ENCODE peak calls at places on chromosomes 5 and 9, in six cellular contexts. M, K, R, Y, W and C are unnamed samples.

GRCh38 chr5:21397693-21398092 is 1409.7 kb upstream of the CDH18 start:
- DNase-seq in Y (no peak), W (no peak), K (no peak), M (no peak), R (no peak), C (no peak)

GRCh38 chr5:95808686-95809413 is 13.7 kb downstream of the GLRX start:
- DNase-seq in R (no peak), K (peak), W (peak), M (peak), Y (peak), C (no peak)

GRCh38 chr9:18437315-18438200 is 36.4 kb upstream of the ADAMTSL1 start:
- DNase-seq in K (peak), Y (no peak), R (no peak), M (no peak), W (peak), C (no peak)

GRCh38 chr5:73256462-73257260 is 83.7 kb downstream of the TMEM174 start:
- DNase-seq in K (peak), R (no peak), W (peak), Y (no peak), M (no peak), C (no peak)

GRCh38 chr9:115262952-115263351 is 145.0 kb upstream of the TNC start:
- DNase-seq in W (no peak), Y (no peak), M (no peak), R (peak), K (peak), C (no peak)

GRCh38 chr5:32027093-32027716 is 146.9 kb downstream of the GOLPH3 start:
- DNase-seq in W (no peak), R (no peak), M (no peak), Y (no peak), K (peak), C (no peak)

GRCh38 chr9:131801811-131802210 is 61.9 kb upstream of the RAPGEF1 start:
- DNase-seq in R (no peak), W (no peak), M (no peak), Y (no peak), K (no peak), C (no peak)

GRCh38 chr9:69392826-69393225 is 67.8 kb downstream of the ENTREP1 start:
- DNase-seq in W (no peak), Y (no peak), K (no peak), R (no peak), M (no peak), C (no peak)

GRCh38 chr5:82295144-82295543 is 17.0 kb upstream of the RPS23 start:
- DNase-seq in K (no peak), W (no peak), Y (no peak), R (no peak), M (no peak), C (no peak)

GRCh38 chr5:138752341-138752950 is 779 bp upstream of the CTNNA1 start:
- DNase-seq in W (peak), K (peak), M (no peak), R (no peak), Y (no peak), C (no peak)

GRCh38 chr5:68242743-68243142 is 27.2 kb downstream of the PIK3R1 start:
- DNase-seq in W (no peak), R (no peak), K (peak), M (no peak), Y (no peak), C (no peak)